ENCODE peak calls at places on chromosomes 16 and 17, in six cellular contexts. B is endothelial cell of umbilical vein, Q is A549, E is GM12878, W is K562, A is HepG2. N is an unnamed sample.

GRCh38 chr17:8057691-8058114 is 18.8 kb downstream of the ALOX15B start:
- DNase-seq in B (peak), Q (peak), E (peak), W (peak), A (peak), N (peak)

GRCh38 chr17:14882131-14882530 is 383.0 kb downstream of the PMP22 start:
- DNase-seq in B (no peak), Q (no peak), E (no peak), W (no peak), A (no peak), N (no peak)

GRCh38 chr17:13003454-13003851 is 14.4 kb downstream of the ELAC2 start:
- DNase-seq in B (no peak), Q (no peak), E (no peak), W (no peak), A (no peak), N (no peak)

GRCh38 chr17:16491703-16492612 is at the start of gene LRRC75A:
- DNase-seq in B (peak), Q (peak), E (no peak), W (peak), A (no peak), N (peak)

GRCh38 chr16:13779676-13780075 is 140.3 kb upstream of the ERCC4 start:
- DNase-seq in B (no peak), Q (no peak), E (no peak), W (peak), A (no peak), N (no peak)

GRCh38 chr17:45149669-45150603 is 1.7 kb downstream of the HEXIM1 start:
- DNase-seq in B (peak), Q (peak), E (no peak), W (no peak), A (no peak), N (peak)

GRCh38 chr16:55120408-55120807 is 189.7 kb downstream of the IRX5 start:
- DNase-seq in B (no peak), Q (no peak), E (no peak), W (no peak), A (peak), N (peak)

GRCh38 chr16:55555436-55555835 is 11.0 kb upstream of the CAPNS2 start:
- DNase-seq in B (no peak), Q (no peak), E (no peak), W (no peak), A (no peak), N (no peak)

GRCh38 chr16:18983565-18984424 is at the start of gene TMC7:
- DNase-seq in B (peak), Q (peak), E (no peak), W (peak), A (peak), N (peak)

GRCh38 chr16:27198451-27199234 is 4.7 kb upstream of the KDM8 start:
- DNase-seq in B (no peak), Q (no peak), E (no peak), W (peak), A (no peak), N (peak)

GRCh38 chr16:56102159-56102798 is 89.0 kb upstream of the GNAO1 start:
- DNase-seq in B (no peak), Q (no peak), E (no peak), W (no peak), A (no peak), N (no peak)

GRCh38 chr16:65318590-65319267 is 196.9 kb upstream of the CDH11 start:
- DNase-seq in B (no peak), Q (no peak), E (no peak), W (no peak), A (no peak), N (no peak)

GRCh38 chr16:35626051-35626450 is 2166.6 kb downstream of the TP53TG3F start:
- DNase-seq in B (no peak), Q (no peak), E (no peak), W (no peak), A (no peak), N (no peak)

GRCh38 chr16:23128056-23128455 is 21.2 kb downstream of the USP31 start:
- DNase-seq in B (no peak), Q (no peak), E (no peak), W (no peak), A (no peak), N (no peak)

GRCh38 chr16:24858219-24859041 is 12.7 kb downstream of the SLC5A11 start:
- DNase-seq in B (peak), Q (peak), E (no peak), W (peak), A (peak), N (peak)

GRCh38 chr17:71632328-71632727 is 488.5 kb upstream of the SOX9 start:
- DNase-seq in B (no peak), Q (no peak), E (no peak), W (no peak), A (no peak), N (no peak)

GRCh38 chr17:49460401-49460800 is 34.7 kb upstream of the NGFR start:
- DNase-seq in B (no peak), Q (no peak), E (no peak), W (no peak), A (no peak), N (no peak)

GRCh38 chr17:75241502-75241901 is 19.9 kb downstream of the GGA3 start:
- DNase-seq in B (no peak), Q (no peak), E (no peak), W (no peak), A (no peak), N (no peak)

GRCh38 chr16:3147757-3148104 is 12.9 kb downstream of the ZNF213 start:
- DNase-seq in B (no peak), Q (no peak), E (no peak), W (no peak), A (no peak), N (no peak)

GRCh38 chr16:12188674-12189249 is 212.2 kb downstream of the SNX29 start:
- DNase-seq in B (no peak), Q (no peak), E (no peak), W (no peak), A (no peak), N (no peak)

GRCh38 chr17:75763613-75764416 is 1.2 kb downstream of the GALK1 start:
- DNase-seq in B (no peak), Q (no peak), E (no peak), W (no peak), A (peak), N (no peak)

GRCh38 chr16:81457326-81458133 is 12.9 kb downstream of the CMIP start:
- DNase-seq in B (peak), Q (peak), E (no peak), W (peak), A (peak), N (peak)

GRCh38 chr17:13351046-13351445 is 250.7 kb downstream of the HS3ST3A1 start:
- DNase-seq in B (no peak), Q (no peak), E (no peak), W (no peak), A (no peak), N (no peak)

GRCh38 chr16:2027024-2028010 is 615 bp downstream of the NHERF2 start:
- DNase-seq in B (peak), Q (no peak), E (no peak), W (peak), A (peak), N (no peak)

GRCh38 chr16:85306071-85306792 is 194.0 kb upstream of the CIBAR2 start:
- DNase-seq in B (peak), Q (no peak), E (peak), W (peak), A (peak), N (peak)

GRCh38 chr17:70380017-70380416 is 210.7 kb downstream of the KCNJ2 start:
- DNase-seq in B (no peak), Q (no peak), E (no peak), W (no peak), A (no peak), N (no peak)

GRCh38 chr16:66984902-66985311 is 3.5 kb upstream of the CES4A start:
- DNase-seq in B (no peak), Q (no peak), E (no peak), W (no peak), A (no peak), N (no peak)

GRCh38 chr17:50274142-50274944 is at the start of gene TMEM92:
- DNase-seq in B (no peak), Q (peak), E (no peak), W (peak), A (no peak), N (peak)

GRCh38 chr17:82930043-82930923 is 90.5 kb upstream of the ZNF750 start:
- DNase-seq in B (no peak), Q (no peak), E (no peak), W (no peak), A (no peak), N (no peak)

GRCh38 chr16:71230122-71230845 is at the start of gene HYDIN:
- DNase-seq in B (peak), Q (peak), E (no peak), W (peak), A (peak), N (no peak)

GRCh38 chr16:15033309-15033707 is 22.6 kb downstream of the NTAN1 start:
- DNase-seq in B (no peak), Q (no peak), E (no peak), W (no peak), A (no peak), N (no peak)

GRCh38 chr17:75632863-75633483 is at the start of gene SMIM5:
- DNase-seq in B (peak), Q (peak), E (no peak), W (peak), A (peak), N (peak)

GRCh38 chr17:75371981-75372380 is 33.5 kb downstream of the GRB2 start:
- DNase-seq in B (no peak), Q (no peak), E (no peak), W (no peak), A (no peak), N (no peak)

GRCh38 chr17:11285946-11286345 is 44.9 kb downstream of the SHISA6 start:
- DNase-seq in B (no peak), Q (no peak), E (no peak), W (no peak), A (no peak), N (no peak)

GRCh38 chr17:48814504-48814903 is 2.5 kb downstream of the TTLL6 start:
- DNase-seq in B (peak), Q (peak), E (no peak), W (peak), A (peak), N (peak)

GRCh38 chr17:57784226-57784895 is 39.3 kb upstream of the CCDC182 start:
- DNase-seq in B (no peak), Q (no peak), E (no peak), W (no peak), A (no peak), N (no peak)

GRCh38 chr17:68020451-68020779 is 15.1 kb upstream of the KPNA2 start:
- DNase-seq in B (peak), Q (no peak), E (no peak), W (no peak), A (peak), N (no peak)

DNA sequence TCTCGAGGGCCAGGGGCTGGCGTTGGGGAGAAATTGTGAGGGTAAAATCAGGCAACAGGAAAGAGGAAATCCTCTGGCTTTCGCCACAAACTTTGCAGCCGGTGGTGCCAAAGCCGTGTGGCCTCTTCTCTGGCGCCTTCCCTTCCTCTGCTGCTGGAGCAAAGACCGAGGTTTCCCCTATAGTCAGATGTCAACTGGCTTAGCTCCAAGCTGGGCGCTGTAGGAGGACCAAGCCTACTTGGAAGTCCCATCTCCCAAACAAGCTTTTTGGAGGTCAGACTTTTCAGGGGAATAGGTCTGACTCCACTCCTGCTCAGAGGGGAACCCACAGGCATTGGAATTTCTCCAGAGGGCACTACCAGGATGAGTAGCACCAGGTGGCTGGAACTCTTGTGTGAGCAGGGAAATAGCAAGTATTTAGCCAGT is 5.0 kb downstream of the IGFBP4 start:
- DNase-seq in B (peak), Q (no peak), E (no peak), W (no peak), A (peak), N (peak)
- TF ChIP-seq MYC in B (no peak), Q (no peak), E (no peak), W (no peak), A (no peak), N (no peak)

GRCh38 chr16:47780213-47780612 is 319.1 kb downstream of the PHKB start:
- DNase-seq in B (no peak), Q (no peak), E (no peak), W (no peak), A (no peak), N (no peak)
- TF ChIP-seq MYC in B (no peak), Q (no peak), E (no peak), W (no peak), A (no peak), N (no peak)

GRCh38 chr16:48157302-48157701 is 1.5 kb upstream of the ABCC12 start:
- DNase-seq in B (no peak), Q (no peak), E (no peak), W (no peak), A (no peak), N (no peak)

GRCh38 chr16:48157794-48158193 is 2.0 kb upstream of the ABCC12 start:
- DNase-seq in B (no peak), Q (no peak), E (no peak), W (no peak), A (no peak), N (no peak)

GRCh38 chr16:48155926-48156789 is at the start of gene ABCC12:
- DNase-seq in B (no peak), Q (no peak), E (no peak), W (no peak), A (no peak), N (no peak)

GRCh38 chr16:48156790-48157209 is 1.0 kb upstream of the ABCC12 start:
- DNase-seq in B (peak), Q (peak), E (no peak), W (peak), A (peak), N (peak)

GRCh38 chr16:48158296-48158695 is 2.5 kb upstream of the ABCC12 start:
- DNase-seq in B (no peak), Q (peak), E (peak), W (no peak), A (peak), N (peak)
- TF ChIP-seq MYC in B (no peak), Q (no peak), E (no peak), W (no peak), A (no peak), N (no peak)

GRCh38 chr16:88287219-88287618 is 95.5 kb upstream of the ZNF469 start:
- DNase-seq in B (no peak), Q (no peak), E (no peak), W (peak), A (peak), N (peak)
- TF ChIP-seq MYC in B (no peak), Q (no peak), E (no peak), W (peak), A (no peak), N (no peak)

DNA sequence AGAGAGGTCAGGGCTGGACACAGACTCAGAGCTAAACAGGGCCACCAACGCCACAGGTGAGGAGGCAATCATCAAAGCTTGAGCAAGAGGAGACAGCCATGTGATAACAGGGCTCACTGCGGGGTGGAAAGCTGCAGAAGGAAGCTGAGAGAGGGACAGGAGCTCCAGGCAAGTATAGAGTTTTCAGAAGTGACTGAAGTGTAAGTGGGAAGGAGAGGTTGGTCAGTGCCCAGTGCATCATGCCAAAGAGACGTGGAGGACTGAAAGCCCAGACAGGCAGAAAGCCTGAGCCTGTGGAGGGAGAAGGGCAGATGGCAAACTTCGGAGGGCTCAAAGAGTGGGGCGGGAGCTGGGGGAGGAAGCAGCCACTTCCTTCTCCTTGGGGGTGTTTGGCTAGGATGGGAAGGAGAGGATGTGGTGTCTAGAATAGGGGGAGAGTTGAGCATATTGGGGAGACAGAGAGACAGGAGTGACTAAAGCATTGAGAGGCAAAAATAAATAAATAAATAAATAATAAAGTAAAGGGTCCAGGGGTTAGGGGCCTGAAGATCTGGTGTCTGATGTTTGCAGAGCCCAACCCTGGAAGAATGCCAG is 2.6 kb downstream of the KIFC3 start:
- DNase-seq in B (no peak), Q (no peak), E (no peak), W (no peak), A (no peak), N (peak)
- TF ChIP-seq MYC in B (no peak), Q (no peak), E (no peak), W (no peak), A (no peak), N (no peak)

DNA sequence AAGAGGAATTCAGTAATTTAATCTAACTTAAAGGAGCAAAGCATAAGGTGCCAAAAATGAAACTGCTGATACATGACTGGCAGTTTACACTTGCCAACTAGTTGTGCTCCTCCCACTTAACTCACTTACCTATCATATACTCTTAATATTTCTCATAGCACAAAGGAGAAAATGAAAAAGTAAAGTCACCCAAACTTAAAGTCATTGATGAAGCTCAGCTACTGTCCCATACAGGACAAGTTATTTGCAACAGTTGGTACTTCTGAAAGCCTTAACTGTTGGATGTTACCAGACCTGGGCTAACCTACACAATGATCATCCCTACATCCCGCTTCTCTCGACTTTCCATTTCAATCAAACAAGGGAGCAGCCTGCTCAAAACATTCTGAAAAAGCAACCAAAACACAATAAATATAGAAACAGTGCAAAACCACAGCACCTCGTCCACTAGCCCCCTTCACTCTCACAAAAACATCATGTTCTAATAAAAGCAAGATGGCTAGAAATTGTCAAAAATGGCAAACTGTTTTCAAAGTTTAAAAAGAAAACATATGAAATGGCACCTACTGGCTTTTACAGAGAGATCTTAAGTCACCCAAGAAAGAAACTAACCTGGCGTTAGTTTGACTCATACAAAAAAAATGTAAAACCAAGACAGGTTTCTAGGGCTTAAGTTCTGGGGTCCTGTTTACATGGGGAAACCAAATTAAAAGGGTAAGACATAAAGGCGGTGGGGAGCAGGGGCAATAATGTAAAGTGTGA is 868 bp downstream of the MED13 start:
- DNase-seq in B (peak), Q (peak), E (no peak), W (no peak), A (no peak), N (peak)
- TF ChIP-seq MYC in B (no peak), Q (no peak), E (no peak), W (no peak), A (no peak), N (no peak)

DNA sequence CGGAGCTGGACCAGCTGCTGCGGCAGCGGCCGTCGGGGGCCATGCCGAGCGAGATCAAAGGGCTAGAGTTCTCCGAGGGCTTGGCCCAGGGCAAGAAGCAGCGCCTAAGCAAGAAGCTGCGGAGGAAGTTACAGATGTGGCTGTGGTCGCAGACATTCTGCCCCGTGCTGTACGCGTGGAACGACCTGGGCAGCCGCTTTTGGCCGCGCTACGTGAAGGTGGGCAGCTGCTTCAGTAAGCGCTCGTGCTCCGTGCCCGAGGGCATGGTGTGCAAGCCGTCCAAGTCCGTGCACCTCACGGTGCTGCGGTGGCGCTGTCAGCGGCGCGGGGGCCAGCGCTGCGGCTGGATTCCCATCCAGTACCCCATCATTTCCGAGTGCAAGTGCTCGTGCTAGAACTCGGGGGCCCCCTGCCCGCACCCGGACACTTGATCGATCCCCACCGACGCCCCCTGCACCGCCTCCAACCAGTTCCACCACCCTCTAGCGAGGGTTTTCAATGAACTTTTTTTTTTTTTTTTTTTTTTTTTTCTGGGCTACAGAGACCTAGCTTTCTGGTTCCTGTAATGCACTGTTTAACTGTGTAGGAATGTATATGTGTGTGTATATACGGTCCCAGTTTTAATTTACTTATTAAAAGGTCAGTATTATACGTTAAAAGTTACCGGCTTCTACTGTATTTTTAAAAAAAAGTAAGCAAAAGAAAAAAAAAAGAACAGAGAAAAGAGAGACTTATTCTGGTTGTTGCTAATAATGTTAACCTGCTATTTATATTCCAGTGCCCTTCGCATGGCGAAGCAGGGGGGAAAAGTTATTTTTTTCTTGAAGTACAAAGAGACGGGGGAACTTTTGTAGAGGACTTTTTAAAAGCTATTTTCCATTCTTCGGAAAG is 1.3 kb downstream of the NOG start:
- DNase-seq in B (peak), Q (peak), E (no peak), W (no peak), A (no peak), N (peak)
- TF ChIP-seq MYC in B (no peak), Q (peak), E (no peak), W (no peak), A (no peak), N (peak)

N was measured in NB4.